ENCODE peak calls at places on chromosomes 1 and 21, in nine cellular contexts. V is stomach, I is GM23338, U is GM12892, T is HCT116, G is Panc1, J is GM12891, Q is suprapubic skin, P is transverse colon. M is an unnamed sample.

GRCh38 chr1:158075078-158075477 is 81.6 kb downstream of the KIRREL1 start:
- DNase-seq in V (no peak), I (no peak), U (no peak), T (no peak), G (no peak), J (no peak), Q (no peak), P (no peak), M (no peak)

GRCh38 chr21:41965045-41965444 is 11.2 kb upstream of the C2CD2 start:
- DNase-seq in V (no peak), I (no peak), U (no peak), T (no peak), G (no peak), J (no peak), Q (no peak), P (no peak), M (no peak)

GRCh38 chr1:119870917-119871486 is 25.3 kb downstream of the ADAM30 start:
- DNase-seq in V (peak), I (peak), U (peak), T (peak), G (peak), J (peak), Q (peak), P (peak), M (peak)

GRCh38 chr1:115976062-115976899 is at the start of gene SLC22A15:
- DNase-seq in V (peak), I (peak), U (peak), T (no peak), G (no peak), J (peak), Q (peak), P (peak), M (peak)

GRCh38 chr1:86758570-86758969 is 54.2 kb downstream of the SH3GLB1 start:
- DNase-seq in V (peak), I (no peak), U (no peak), T (no peak), G (no peak), J (no peak), Q (no peak), P (peak), M (no peak)

GRCh38 chr1:5691795-5692517 is 300.3 kb downstream of the NPHP4 start:
- DNase-seq in V (no peak), I (no peak), U (no peak), T (no peak), G (no peak), J (no peak), Q (no peak), P (no peak), M (no peak)

GRCh38 chr1:2345297-2346075 is 45.9 kb downstream of the MORN1 start:
- DNase-seq in V (no peak), I (no peak), U (no peak), T (no peak), G (no peak), J (no peak), Q (peak), P (no peak), M (peak)

GRCh38 chr1:193183019-193183643 is 3.3 kb downstream of the B3GALT2 start:
- DNase-seq in V (no peak), I (peak), U (no peak), T (peak), G (peak), J (no peak), Q (no peak), P (no peak), M (peak)

GRCh38 chr1:206808615-206809014 is 36.3 kb upstream of the IL10 start:
- DNase-seq in V (no peak), I (peak), U (no peak), T (no peak), G (peak), J (no peak), Q (no peak), P (peak), M (peak)

GRCh38 chr1:108897865-108898720 is 21.3 kb downstream of the GPSM2 start:
- DNase-seq in V (no peak), I (peak), U (peak), T (peak), G (no peak), J (no peak), Q (no peak), P (peak), M (peak)

GRCh38 chr1:53600486-53600885 is 138.5 kb downstream of the GLIS1 start:
- DNase-seq in V (no peak), I (no peak), U (no peak), T (no peak), G (no peak), J (no peak), Q (no peak), P (peak), M (no peak)

GRCh38 chr1:170790651-170791071 is 126.7 kb downstream of the PRRX1 start:
- DNase-seq in V (no peak), I (no peak), U (no peak), T (no peak), G (no peak), J (no peak), Q (no peak), P (no peak), M (no peak)

GRCh38 chr1:183942933-183943693 is 94.4 kb downstream of the COLGALT2 start:
- DNase-seq in V (no peak), I (no peak), U (no peak), T (peak), G (peak), J (no peak), Q (no peak), P (no peak), M (peak)

GRCh38 chr1:116574581-116575291 is 3.9 kb upstream of the CD58 start:
- DNase-seq in V (peak), I (peak), U (no peak), T (peak), G (no peak), J (peak), Q (no peak), P (peak), M (peak)

GRCh38 chr1:15618685-15619525 is 1.6 kb downstream of the DDI2 start:
- DNase-seq in V (no peak), I (no peak), U (no peak), T (no peak), G (no peak), J (no peak), Q (no peak), P (no peak), M (no peak)

GRCh38 chr21:40620386-40621145 is 226.4 kb downstream of the DSCAM start:
- DNase-seq in V (no peak), I (no peak), U (no peak), T (no peak), G (no peak), J (no peak), Q (no peak), P (no peak), M (no peak)

GRCh38 chr21:40618216-40618615 is 228.7 kb downstream of the DSCAM start:
- DNase-seq in V (no peak), I (no peak), U (no peak), T (no peak), G (no peak), J (no peak), Q (no peak), P (no peak), M (no peak)

GRCh38 chr21:40616377-40616704 is 230.6 kb downstream of the DSCAM start:
- DNase-seq in V (no peak), I (no peak), U (no peak), T (no peak), G (no peak), J (no peak), Q (no peak), P (no peak), M (no peak)

GRCh38 chr21:40615503-40616376 is 231.2 kb downstream of the DSCAM start:
- DNase-seq in V (no peak), I (no peak), U (no peak), T (no peak), G (no peak), J (no peak), Q (no peak), P (no peak), M (no peak)
- TF ChIP-seq POLR2AphosphoS5 in V (no peak), I (no peak), U (no peak), T (no peak), G (no peak), J (no peak), Q (no peak), P (no peak), M (no peak)

GRCh38 chr1:178093150-178093957 is 550 bp upstream of the RASAL2 start:
- DNase-seq in V (peak), I (peak), U (peak), T (peak), G (peak), J (peak), Q (peak), P (peak), M (peak)
- TF ChIP-seq POLR2AphosphoS5 in V (no peak), I (peak), U (no peak), T (peak), G (peak), J (no peak), Q (no peak), P (no peak), M (no peak)

DNA sequence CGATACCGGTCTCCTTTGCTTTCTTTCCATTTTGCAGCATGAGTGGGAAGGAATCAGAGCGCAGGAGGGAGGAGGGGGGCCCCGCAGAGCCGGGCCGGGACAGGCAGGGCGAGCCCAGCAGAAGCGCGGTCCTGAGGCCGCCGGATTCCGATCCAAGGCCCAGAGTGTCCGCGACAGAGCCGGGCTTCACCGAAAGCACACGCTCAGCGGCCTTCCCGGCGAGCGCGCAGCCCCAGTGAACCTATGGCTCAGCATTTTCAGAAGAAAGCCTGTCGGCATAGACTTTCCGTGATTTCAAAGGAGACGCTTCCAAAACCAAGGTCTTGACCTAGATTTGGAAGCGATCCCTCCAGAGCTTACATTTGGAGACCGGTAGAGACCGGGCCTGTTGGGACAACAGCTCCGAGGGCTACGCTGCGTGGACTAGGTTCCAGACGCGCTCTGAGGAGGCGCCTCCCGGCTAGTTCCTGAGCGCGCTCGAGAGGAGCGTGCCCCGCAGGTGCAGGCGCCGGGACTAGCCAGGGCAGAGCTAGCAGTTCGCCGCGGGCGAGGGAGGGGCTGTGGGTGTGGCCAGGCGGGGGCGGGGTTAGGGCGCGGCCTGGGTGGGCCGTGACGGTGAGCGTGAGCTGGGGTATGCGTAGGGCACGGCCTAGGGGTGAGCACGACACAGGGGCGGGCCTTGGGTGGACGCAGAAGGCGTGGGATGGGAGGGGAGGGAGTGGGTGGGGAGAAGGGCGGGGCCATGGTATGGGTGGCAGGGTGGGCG is 27.8 kb upstream of the PRSS38 start:
- DNase-seq in V (peak), I (peak), U (peak), T (peak), G (peak), J (peak), Q (peak), P (peak), M (peak)
- TF ChIP-seq POLR2AphosphoS5 in V (peak), I (peak), U (no peak), T (peak), G (peak), J (peak), Q (no peak), P (peak), M (no peak)

DNA sequence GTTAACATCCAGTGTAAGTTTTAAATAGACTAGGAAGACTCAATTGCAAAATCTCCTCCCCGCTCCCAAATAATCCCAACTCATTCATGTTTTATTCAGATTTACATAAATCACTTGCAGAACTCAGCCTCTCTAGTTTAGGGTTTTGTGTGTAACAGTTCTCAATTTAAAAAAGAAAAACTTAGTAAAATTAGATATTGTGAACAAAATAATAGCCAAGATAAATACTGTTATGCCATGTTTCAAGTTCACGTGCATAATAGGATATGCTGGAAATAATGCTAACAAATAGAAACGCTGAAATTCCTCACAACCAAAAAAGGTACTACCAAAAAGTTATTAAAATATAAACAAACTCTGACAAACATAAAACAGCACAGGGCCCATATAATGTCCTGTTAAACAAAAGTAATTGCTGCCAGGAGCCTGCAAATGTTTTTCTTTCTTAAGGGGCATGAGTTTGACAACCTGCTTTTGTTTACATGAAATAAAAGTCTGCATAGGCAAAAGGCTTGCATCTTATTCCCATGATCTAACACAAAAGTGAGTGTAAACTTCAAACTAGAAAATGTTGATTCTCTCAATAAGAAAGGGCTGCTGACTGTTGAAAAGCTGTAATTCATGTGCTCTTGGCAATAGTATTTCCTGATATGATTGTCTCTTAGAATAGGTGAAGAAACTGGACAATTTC is 2.9 kb downstream of the SERTAD4 start:
- DNase-seq in V (no peak), I (no peak), U (no peak), T (no peak), G (no peak), J (no peak), Q (no peak), P (no peak), M (no peak)
- TF ChIP-seq POLR2AphosphoS5 in V (no peak), I (no peak), U (no peak), T (no peak), G (no peak), J (no peak), Q (no peak), P (no peak), M (no peak)

GRCh38 chr1:200808846-200809245 is 63.9 kb upstream of the GPR25 start:
- DNase-seq in V (no peak), I (no peak), U (no peak), T (no peak), G (no peak), J (no peak), Q (no peak), P (no peak), M (no peak)

GRCh38 chr1:200805719-200806118 is 67.0 kb downstream of the CAMSAP2 start:
- DNase-seq in V (no peak), I (no peak), U (no peak), T (no peak), G (no peak), J (no peak), Q (no peak), P (no peak), M (no peak)

GRCh38 chr1:200802042-200802441 is 63.3 kb downstream of the CAMSAP2 start:
- DNase-seq in V (no peak), I (no peak), U (no peak), T (no peak), G (no peak), J (no peak), Q (no peak), P (no peak), M (no peak)

DNA sequence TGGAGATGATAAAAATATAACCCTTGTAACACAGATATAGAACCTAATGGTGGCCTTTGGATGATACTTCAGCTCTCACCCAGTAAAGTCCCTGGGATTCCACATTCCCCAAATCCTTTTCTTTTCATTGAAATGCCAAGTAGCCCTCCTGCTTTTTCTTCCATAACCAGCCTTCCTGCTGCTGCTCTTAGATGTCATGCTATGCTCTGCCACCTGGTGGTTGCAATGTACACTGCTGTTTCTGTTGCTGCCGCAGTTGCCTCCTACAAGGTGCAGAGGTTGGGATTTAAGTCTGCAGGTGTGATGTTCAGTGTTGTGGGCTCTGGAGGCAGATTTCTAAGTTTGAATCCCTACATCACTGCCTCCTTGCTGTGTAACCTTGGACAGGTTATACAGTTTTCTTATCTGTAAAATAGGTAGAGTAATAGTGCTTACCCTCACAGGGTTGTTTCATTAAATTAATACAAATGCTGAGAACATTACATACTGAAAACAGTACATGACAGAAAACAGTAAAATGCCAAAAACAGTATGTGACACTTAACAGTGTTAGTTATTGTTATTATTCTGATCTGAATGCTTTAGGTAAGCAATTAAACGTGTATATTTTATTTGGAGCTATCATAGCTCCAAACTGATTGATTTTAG is 64.3 kb downstream of the CAMSAP2 start:
- DNase-seq in V (peak), I (peak), U (peak), T (peak), G (peak), J (peak), Q (peak), P (peak), M (peak)
- TF ChIP-seq POLR2AphosphoS5 in V (peak), I (no peak), U (no peak), T (no peak), G (no peak), J (no peak), Q (no peak), P (no peak), M (no peak)

DNA sequence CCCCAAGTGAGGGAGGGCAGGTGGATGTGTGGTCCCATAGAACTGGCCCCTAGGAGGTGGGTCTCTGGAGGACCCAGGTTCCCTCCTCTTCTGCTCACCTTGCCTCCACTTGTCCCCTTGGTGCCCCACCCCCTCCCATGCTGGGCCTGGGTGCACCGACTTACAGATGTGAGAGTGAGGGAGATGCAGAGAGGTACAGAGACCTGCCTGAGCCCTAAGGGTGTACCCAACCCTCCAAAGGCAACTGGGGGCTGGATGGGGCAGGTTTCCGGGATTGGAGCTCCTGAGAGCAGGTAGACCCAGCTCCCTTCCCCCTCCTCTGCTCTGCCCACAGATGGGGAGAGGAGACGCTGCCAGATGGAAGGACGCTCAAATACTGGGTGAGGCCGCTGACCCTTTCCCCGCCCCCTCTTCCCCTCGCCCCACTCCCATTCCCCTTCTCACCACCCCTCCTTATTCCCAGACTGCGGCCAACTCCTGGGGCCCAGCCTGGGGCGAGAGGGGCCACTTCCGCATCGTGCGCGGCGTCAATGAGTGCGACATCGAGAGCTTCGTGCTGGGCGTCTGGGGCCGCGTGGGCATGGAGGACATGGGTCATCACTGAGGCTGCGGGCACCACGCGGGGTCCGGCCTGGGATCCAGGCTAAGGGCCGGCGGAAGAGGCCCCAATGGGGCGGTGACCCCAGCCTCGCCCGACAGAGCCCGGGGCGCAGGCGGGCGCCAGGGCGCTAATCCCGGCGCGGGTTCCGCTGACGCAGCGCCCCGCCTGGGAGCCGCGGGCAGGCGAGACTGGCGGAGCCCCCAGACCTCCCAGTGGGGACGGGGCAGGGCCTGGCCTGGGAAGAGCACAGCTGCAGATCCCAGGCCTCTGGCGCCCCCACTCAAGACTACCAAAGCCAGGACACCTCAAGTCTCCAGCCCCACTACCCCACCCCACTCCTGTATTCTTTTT is 10.3 kb downstream of the TINAGL1 start:
- DNase-seq in V (no peak), I (peak), U (no peak), T (no peak), G (no peak), J (no peak), Q (no peak), P (no peak), M (no peak)
- TF ChIP-seq POLR2AphosphoS5 in V (no peak), I (no peak), U (no peak), T (no peak), G (no peak), J (no peak), Q (no peak), P (no peak), M (no peak)